ENCODE peak calls at places on chromosomes 12 and 14, in five cellular contexts. Q is suprapubic skin, A is thyroid gland, H is A549, D is fibroblast of lung. B is an unnamed sample.

GRCh38 chr12:49014547-49014946 is 4.0 kb downstream of the PRKAG1 start:
- DNase-seq in A (no peak), Q (no peak), D (peak; percentile 28), H (peak; percentile 40), B (no peak)

GRCh38 chr14:33934043-33934750 is 16.7 kb downstream of the EGLN3 start:
- DNase-seq in Q (no peak), D (no peak), A (no peak), H (no peak), B (no peak)

GRCh38 chr12:52391618-52392002 is 6.2 kb upstream of the KRT84 start:
- DNase-seq in D (peak; percentile 24), Q (no peak), H (peak; percentile 29), A (peak; percentile 88), B (peak; percentile 27)

GRCh38 chr14:54362089-54362504 is 34.7 kb upstream of the CDKN3 start:
- DNase-seq in D (no peak), Q (no peak), A (no peak), H (no peak), B (no peak)

GRCh38 chr14:94548999-94549985 is 11.9 kb upstream of the SERPINA4 start:
- DNase-seq in H (peak; percentile 62), A (peak; percentile 47), Q (no peak), D (peak; percentile 25), B (peak; percentile 28)

GRCh38 chr14:55160989-55161388 is 30.4 kb downstream of the DLGAP5 start:
- DNase-seq in A (no peak), H (peak; percentile 33), D (peak; percentile 42), Q (no peak), B (peak; percentile 65)

GRCh38 chr12:92859650-92860386 is 69.3 kb downstream of the EEA1 start:
- DNase-seq in Q (no peak), D (no peak), A (no peak), H (no peak), B (peak; percentile 13)

GRCh38 chr12:112868459-112869041 is 38.2 kb upstream of the OAS1 start:
- DNase-seq in A (no peak), D (no peak), Q (no peak), H (no peak), B (no peak)

GRCh38 chr12:47079894-47080724 is at the start of gene AMIGO2:
- DNase-seq in Q (peak; percentile 73), D (peak; percentile 75), H (peak; percentile 95), A (peak; percentile 53), B (peak; percentile 20)

GRCh38 chr12:98198261-98198982 is 317.0 kb upstream of the TMPO start:
- DNase-seq in H (no peak), D (peak; percentile 89), Q (no peak), A (no peak), B (no peak)

GRCh38 chr12:132308311-132309161 is 20.9 kb downstream of the GALNT9 start:
- DNase-seq in Q (no peak), H (no peak), D (no peak), A (no peak), B (no peak)

GRCh38 chr14:96252323-96253052 is 3.5 kb upstream of the BDKRB1 start:
- DNase-seq in H (no peak), A (no peak), Q (no peak), D (no peak), B (no peak)

GRCh38 chr12:46847001-46847400 is 21.2 kb upstream of the SLC38A4 start:
- DNase-seq in D (no peak), Q (no peak), A (no peak), H (no peak), B (no peak)

GRCh38 chr14:74720526-74720925 is 7.6 kb downstream of the FCF1 start:
- DNase-seq in H (no peak), Q (no peak), D (peak; percentile 79), A (no peak), B (no peak)

GRCh38 chr12:15220961-15221885 is at the start of gene RERG:
- DNase-seq in Q (peak; percentile 78), H (peak; percentile 78), D (peak; percentile 65), A (peak; percentile 78), B (peak; percentile 71)

DNA sequence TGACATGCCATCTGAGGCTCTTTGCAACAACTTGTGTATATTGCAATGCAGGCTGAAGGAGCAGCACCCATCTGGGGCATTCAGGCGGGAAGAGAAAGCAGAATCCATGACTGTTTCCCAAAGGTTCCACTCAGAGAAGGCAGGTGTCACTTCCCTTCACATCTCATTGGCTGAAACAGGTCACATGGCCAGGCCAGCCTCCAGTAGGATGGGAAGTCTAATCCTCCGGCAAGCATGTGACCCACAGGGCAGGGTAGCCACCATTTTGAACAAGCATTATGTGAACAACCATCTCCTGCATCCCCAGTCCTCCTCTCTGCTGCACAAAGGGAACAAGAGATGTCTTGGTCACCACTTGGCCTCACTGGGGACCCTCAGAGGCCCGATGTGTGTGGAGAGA is 70.6 kb downstream of the RIN3 start:
- DNase-seq in D (no peak), Q (no peak), A (no peak), H (no peak), B (no peak)
- H3K4me1 ChIP-seq in D (peaks cover 20% of the 10 kb centered on the region), Q (peaks cover 16% of the 10 kb centered on the region), A (no peaks in the 10 kb centered on the region), H (no peaks in the 10 kb centered on the region), B (no peaks in the 10 kb centered on the region)

GRCh38 chr14:51520087-51520486 is 131.6 kb upstream of the FRMD6 start:
- DNase-seq in A (no peak), D (peak; percentile 74), Q (no peak), H (no peak), B (no peak)

GRCh38 chr14:51518681-51519080 is 133.0 kb upstream of the FRMD6 start:
- DNase-seq in A (no peak), H (no peak), Q (no peak), D (no peak), B (no peak)

GRCh38 chr14:51518280-51518679 is 133.4 kb upstream of the FRMD6 start:
- DNase-seq in H (no peak), D (no peak), Q (no peak), A (no peak), B (no peak)

GRCh38 chr14:51523243-51523642 is 128.5 kb upstream of the FRMD6 start:
- DNase-seq in H (no peak), A (no peak), Q (no peak), D (no peak), B (no peak)

GRCh38 chr14:51521764-51522163 is 129.9 kb upstream of the FRMD6 start:
- DNase-seq in D (peak; percentile 77), H (no peak), A (no peak), Q (no peak), B (no peak)
- H3K27ac ChIP-seq in D (no peak overlapping the region), H (no peak overlapping the region), A (no peak overlapping the region), Q (no peak overlapping the region), B (no peak overlapping the region)

GRCh38 chr14:99737956-99738667 is 54.0 kb downstream of the CYP46A1 start:
- DNase-seq in Q (no peak), D (no peak), H (no peak), A (no peak), B (no peak)
- H3K4me3 ChIP-seq in Q (peak overlapping the region; percentile 45), D (no peak overlapping the region), H (peak overlapping the region; percentile 45), A (no peak overlapping the region), B (peak overlapping the region; percentile 24)

DNA sequence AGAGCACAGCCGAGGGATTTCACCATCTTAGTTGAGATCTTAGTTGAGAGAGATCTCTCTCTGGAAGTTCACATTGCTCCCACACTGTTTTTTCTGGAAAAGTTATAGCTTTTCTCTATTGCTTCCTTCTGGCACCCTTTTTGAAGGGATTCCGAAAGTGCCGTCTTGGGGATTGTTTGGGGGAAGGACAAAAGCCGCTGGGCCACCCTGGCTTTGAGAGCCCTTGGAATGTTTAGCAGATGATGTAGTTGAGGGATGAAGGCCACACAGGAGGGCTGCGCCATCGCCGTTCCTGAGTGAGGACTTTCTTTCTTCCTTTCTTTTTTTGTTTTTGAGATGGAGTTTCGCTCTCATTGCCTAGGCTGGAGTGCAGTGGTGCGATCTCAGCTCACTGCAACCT is 17.7 kb downstream of the PLEKHG3 start:
- DNase-seq in A (no peak), Q (no peak), D (no peak), H (no peak), B (no peak)
- H3K4me1 ChIP-seq in A (peaks cover 56% of the 10 kb centered on the region), Q (peaks cover 98% of the 10 kb centered on the region), D (peaks cover 29% of the 10 kb centered on the region), H (peaks cover 98% of the 10 kb centered on the region), B (peaks cover 26% of the 10 kb centered on the region)